ENCODE peak calls at places on chromosomes 4 and X, in four cellular contexts. C is ovary, D is tibial nerve, L is A549. A is an unnamed sample.

GRCh38 chr4:41212221-41213203 is 1.8 kb downstream of the APBB2 start:
- DNase-seq in L (peak), C (no peak), D (peak), A (no peak)

GRCh38 chr4:25307596-25307995 is 5.0 kb upstream of the ZCCHC4 start:
- DNase-seq in C (no peak), D (no peak), L (no peak), A (no peak)

GRCh38 chr4:8221476-8221875 is 22.4 kb downstream of the SH3TC1 start:
- DNase-seq in C (no peak), L (no peak), D (peak), A (no peak)

GRCh38 chr4:120918788-120919187 is 3.7 kb downstream of the PRDM5 start:
- DNase-seq in C (peak), L (no peak), D (no peak), A (no peak)

GRCh38 chrX:44742480-44743155 is 101.2 kb upstream of the DUSP21 start:
- DNase-seq in L (no peak), C (no peak), D (no peak), A (no peak)

GRCh38 chrX:100647095-100647494 is 3.1 kb downstream of the SRPX2 start:
- DNase-seq in C (peak), D (no peak), L (no peak), A (no peak)

GRCh38 chr4:177574446-177574845 is 132.2 kb upstream of the AGA start:
- DNase-seq in D (no peak), L (no peak), C (no peak), A (no peak)

GRCh38 chrX:37060999-37061398 is 52.8 kb downstream of the FAM47C start:
- DNase-seq in C (no peak), L (peak), D (no peak), A (no peak)

GRCh38 chr4:5626916-5627315 is 81.4 kb downstream of the EVC2 start:
- DNase-seq in L (no peak), C (no peak), D (no peak), A (no peak)

GRCh38 chr4:139454111-139454600 is at the start of gene RAB33B:
- DNase-seq in C (no peak), L (no peak), D (peak), A (no peak)

GRCh38 chrX:112800901-112801775 is 39.5 kb downstream of the AMOT start:
- DNase-seq in C (no peak), D (no peak), L (no peak), A (no peak)

GRCh38 chr4:951186-951585 is 18.9 kb downstream of the TMEM175 start:
- DNase-seq in L (no peak), D (no peak), C (no peak), A (no peak)

GRCh38 chr4:98663226-98664006 is 5.0 kb upstream of the TSPAN5 start:
- DNase-seq in D (no peak), L (no peak), C (no peak), A (no peak)

GRCh38 chr4:10056334-10057022 is 35.2 kb upstream of the SLC2A9 start:
- DNase-seq in C (no peak), L (no peak), D (no peak), A (peak)

GRCh38 chr4:121370729-121371325 is 10.0 kb downstream of the QRFPR start:
- DNase-seq in D (peak), C (peak), L (peak), A (no peak)

GRCh38 chr4:107755841-107756356 is 35.9 kb upstream of the PAPSS1 start:
- DNase-seq in C (no peak), L (no peak), D (no peak), A (no peak)

GRCh38 chrX:1894656-1895055 is 279.8 kb downstream of the ASMT start:
- DNase-seq in D (no peak), L (no peak), C (no peak), A (no peak)
- TF ChIP-seq EP300 in D (no peak), L (no peak), C (no peak), A (no peak)

GRCh38 chrX:66007851-66008250 is 32.0 kb downstream of the VSIG4 start:
- DNase-seq in D (no peak), L (no peak), C (no peak), A (no peak)

GRCh38 chrX:66002832-66003680 is 36.8 kb downstream of the VSIG4 start:
- DNase-seq in C (no peak), L (no peak), D (no peak), A (no peak)

GRCh38 chrX:66004928-66005831 is 34.7 kb downstream of the VSIG4 start:
- DNase-seq in L (no peak), D (no peak), C (no peak), A (no peak)

GRCh38 chrX:66008403-66008970 is 31.4 kb downstream of the VSIG4 start:
- DNase-seq in D (no peak), C (no peak), L (no peak), A (no peak)

DNA sequence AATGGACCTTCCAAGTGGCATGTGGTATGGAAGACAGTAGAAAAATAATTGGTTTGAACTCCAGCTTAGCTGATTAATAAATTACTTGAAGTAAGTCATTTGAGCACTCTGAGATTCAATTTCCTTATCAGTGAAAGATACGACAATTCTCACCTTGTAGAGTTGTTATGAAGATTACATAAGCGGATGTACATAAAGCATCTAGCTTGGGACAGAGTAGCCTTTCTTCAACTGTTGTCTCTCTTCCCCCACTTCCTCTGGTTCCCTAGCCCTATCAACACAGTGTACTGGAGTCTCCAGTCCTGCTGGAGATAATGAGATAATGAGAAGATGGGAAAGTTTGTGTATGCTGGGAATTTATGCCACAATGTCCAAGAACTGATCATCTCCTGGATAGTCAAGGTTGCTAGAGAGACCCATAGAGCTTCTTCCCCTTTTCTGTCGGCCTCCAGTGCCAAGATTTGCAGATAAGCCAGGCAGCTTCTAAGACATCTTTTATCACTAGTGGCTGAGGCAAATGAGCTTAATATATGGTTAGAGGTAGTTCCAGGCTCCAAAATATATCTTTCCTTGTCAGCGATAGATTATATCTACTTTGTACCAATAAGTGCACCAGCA is 33.9 kb downstream of the VSIG4 start:
- DNase-seq in D (no peak), L (no peak), C (no peak), A (no peak)
- TF ChIP-seq EP300 in D (no peak), L (no peak), C (no peak), A (no peak)

DNA sequence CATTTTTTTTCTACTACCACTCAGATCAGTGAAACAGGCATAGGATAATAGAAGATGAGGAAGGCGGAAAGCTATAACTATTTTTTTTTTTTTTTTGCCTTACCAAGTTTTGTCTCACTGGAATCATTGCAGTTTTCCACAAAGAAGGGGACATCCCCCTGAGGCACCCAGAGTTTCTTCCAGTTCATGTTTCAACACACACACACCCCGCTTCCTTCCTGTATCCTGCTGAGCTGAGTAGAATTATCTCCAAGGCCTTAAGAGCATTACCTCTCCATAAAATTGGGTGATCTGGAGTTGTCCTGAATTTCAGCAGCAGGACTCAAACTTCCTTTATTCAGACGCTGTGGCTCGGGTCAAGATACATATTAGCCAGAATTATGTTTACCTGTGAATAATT is 111.9 kb downstream of the PALLD start:
- DNase-seq in L (no peak), C (no peak), D (no peak), A (no peak)
- TF ChIP-seq EP300 in L (no peak), C (no peak), D (no peak), A (no peak)

GRCh38 chrX:146243071-146243470 is 425.4 kb downstream of the SLITRK2 start:
- DNase-seq in C (no peak), L (no peak), D (no peak), A (no peak)

GRCh38 chrX:146241902-146242301 is 424.3 kb downstream of the SLITRK2 start:
- DNase-seq in D (no peak), C (no peak), L (no peak), A (no peak)

DNA sequence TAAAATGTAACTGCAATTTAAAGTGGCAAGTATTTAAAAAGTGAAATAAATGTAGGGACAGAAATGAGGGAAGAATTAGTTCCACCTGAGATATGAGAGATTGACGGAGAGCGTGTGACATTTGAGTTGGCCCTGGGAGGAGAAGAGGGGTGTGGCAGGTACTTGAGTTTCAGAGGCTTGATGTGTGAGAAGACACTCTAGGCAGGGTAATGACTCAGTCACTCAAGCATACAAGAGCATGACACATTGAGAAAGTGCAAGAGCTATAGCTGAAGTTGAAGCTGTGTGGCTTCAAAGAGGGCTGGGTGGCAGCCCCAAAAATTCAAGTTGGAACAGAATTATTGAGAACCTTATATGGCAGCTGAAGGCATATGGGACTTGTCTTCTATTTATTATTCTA is 420.5 kb downstream of the SLITRK2 start:
- DNase-seq in D (no peak), C (no peak), L (no peak), A (no peak)
- TF ChIP-seq EP300 in D (no peak), C (no peak), L (no peak), A (no peak)

GRCh38 chr4:123986268-123986798 is 589.7 kb downstream of the SPRY1 start:
- DNase-seq in C (peak), L (no peak), D (peak), A (no peak)
- TF ChIP-seq EP300 in C (no peak), L (no peak), D (no peak), A (no peak)

DNA sequence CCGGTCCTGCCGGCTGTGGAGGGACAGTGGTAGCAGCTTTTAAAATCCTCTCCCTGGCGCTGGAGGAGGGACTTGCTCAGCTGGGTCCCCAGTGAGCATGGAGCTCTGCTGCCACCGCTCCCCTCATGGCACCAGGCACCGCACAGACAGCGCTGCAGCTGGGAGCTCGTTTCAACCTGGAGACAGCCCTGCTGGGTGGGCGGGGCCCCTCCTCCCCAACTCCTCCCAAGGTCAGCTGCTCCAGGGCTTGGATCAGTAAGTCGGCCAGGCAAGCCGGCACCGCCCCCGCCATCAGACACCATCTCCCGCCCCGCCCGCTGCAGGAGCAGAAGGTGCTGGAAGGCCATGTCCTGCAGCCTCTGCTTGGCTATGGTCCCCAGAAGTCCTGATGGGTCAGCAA is 16.4 kb downstream of the ZFYVE28 start:
- DNase-seq in L (peak), C (peak), D (no peak), A (peak)
- TF ChIP-seq EP300 in L (no peak), C (no peak), D (no peak), A (no peak)

GRCh38 chr4:185774076-185774731 is 37.8 kb downstream of the SORBS2 start:
- DNase-seq in D (no peak), C (no peak), L (no peak), A (no peak)
- TF ChIP-seq EP300 in D (no peak), C (no peak), L (no peak), A (no peak)

GRCh38 chrX:154484255-154485149 is 1.9 kb downstream of the UBL4A start:
- DNase-seq in C (no peak), D (no peak), L (peak), A (no peak)
- TF ChIP-seq EP300 in C (no peak), D (no peak), L (no peak), A (no peak)